ENCODE peak calls at places on chromosomes 11 and 22, in ten cellular contexts. One of them, this sample, is unnamed.

GRCh38 chr11:18526130-18526520 is 617 bp downstream of the TSG101 start:
- DNase-seq in KG1: no peak
- DNase-seq in Calu3: no peak
- DNase-seq in RPMI7951: no peak
- DNase-seq in aorta: no peak
- DNase-seq in sciatic nerve: no peak
- DNase-seq in activated T-helper 1 cell treated with Interleukin-2 at 50 U/mL for 16 hours: no peak
- DNase-seq in ACHN: peak; percentile 24
- DNase-seq in NCI-H526 treated with DMSO at 0.1 percent for 48 hours: no peak
- DNase-seq in NCI-H510A treated with DMSO at 0.1 percent for 48 hours: no peak
- DNase-seq in this sample: no peak

GRCh38 chr11:45285931-45286632 is at the start of gene SYT13:
- DNase-seq in NCI-H510A treated with DMSO at 0.1 percent for 48 hours: no peak
- DNase-seq in NCI-H526 treated with DMSO at 0.1 percent for 48 hours: peak; percentile 53
- DNase-seq in Calu3: peak; percentile 87
- DNase-seq in sciatic nerve: no peak
- DNase-seq in activated T-helper 1 cell treated with Interleukin-2 at 50 U/mL for 16 hours: no peak
- DNase-seq in ACHN: peak; percentile 26
- DNase-seq in RPMI7951: no peak
- DNase-seq in aorta: peak; percentile 79
- DNase-seq in KG1: no peak
- DNase-seq in this sample: peak; percentile 79

GRCh38 chr11:118106789-118107335 is 20.1 kb upstream of the SMIM35 start:
- DNase-seq in aorta: no peak
- DNase-seq in NCI-H526 treated with DMSO at 0.1 percent for 48 hours: no peak
- DNase-seq in sciatic nerve: peak; percentile 4
- DNase-seq in NCI-H510A treated with DMSO at 0.1 percent for 48 hours: no peak
- DNase-seq in activated T-helper 1 cell treated with Interleukin-2 at 50 U/mL for 16 hours: no peak
- DNase-seq in ACHN: peak; percentile 2
- DNase-seq in RPMI7951: no peak
- DNase-seq in KG1: no peak
- DNase-seq in Calu3: no peak
- DNase-seq in this sample: no peak

GRCh38 chr11:128407962-128408361 is 179.4 kb downstream of the ETS1 start:
- DNase-seq in aorta: no peak
- DNase-seq in ACHN: no peak
- DNase-seq in activated T-helper 1 cell treated with Interleukin-2 at 50 U/mL for 16 hours: no peak
- DNase-seq in RPMI7951: peak; percentile 95
- DNase-seq in KG1: no peak
- DNase-seq in sciatic nerve: no peak
- DNase-seq in Calu3: no peak
- DNase-seq in NCI-H526 treated with DMSO at 0.1 percent for 48 hours: no peak
- DNase-seq in NCI-H510A treated with DMSO at 0.1 percent for 48 hours: no peak
- DNase-seq in this sample: no peak

GRCh38 chr11:95585071-95585751 is 204.4 kb downstream of the FAM76B start:
- DNase-seq in Calu3: no peak
- DNase-seq in activated T-helper 1 cell treated with Interleukin-2 at 50 U/mL for 16 hours: no peak
- DNase-seq in aorta: no peak
- DNase-seq in NCI-H510A treated with DMSO at 0.1 percent for 48 hours: no peak
- DNase-seq in ACHN: no peak
- DNase-seq in sciatic nerve: no peak
- DNase-seq in RPMI7951: no peak
- DNase-seq in KG1: no peak
- DNase-seq in NCI-H526 treated with DMSO at 0.1 percent for 48 hours: no peak
- DNase-seq in this sample: no peak

GRCh38 chr11:2769779-2770555 is 70.2 kb upstream of the KCNQ1OT1 start:
- DNase-seq in NCI-H526 treated with DMSO at 0.1 percent for 48 hours: no peak
- DNase-seq in ACHN: no peak
- DNase-seq in NCI-H510A treated with DMSO at 0.1 percent for 48 hours: no peak
- DNase-seq in aorta: peak; percentile 55
- DNase-seq in activated T-helper 1 cell treated with Interleukin-2 at 50 U/mL for 16 hours: no peak
- DNase-seq in KG1: no peak
- DNase-seq in RPMI7951: no peak
- DNase-seq in Calu3: no peak
- DNase-seq in sciatic nerve: peak; percentile 39
- DNase-seq in this sample: no peak

GRCh38 chr11:62132188-62132587 is 8.4 kb downstream of the INCENP start:
- DNase-seq in KG1: no peak
- DNase-seq in aorta: peak; percentile 52
- DNase-seq in activated T-helper 1 cell treated with Interleukin-2 at 50 U/mL for 16 hours: no peak
- DNase-seq in sciatic nerve: no peak
- DNase-seq in NCI-H510A treated with DMSO at 0.1 percent for 48 hours: no peak
- DNase-seq in RPMI7951: peak; percentile 34
- DNase-seq in NCI-H526 treated with DMSO at 0.1 percent for 48 hours: no peak
- DNase-seq in ACHN: no peak
- DNase-seq in Calu3: no peak
- DNase-seq in this sample: no peak

GRCh38 chr11:69383372-69383771 is 89.4 kb downstream of the MYEOV start:
- DNase-seq in KG1: no peak
- DNase-seq in sciatic nerve: peak; percentile 32
- DNase-seq in NCI-H510A treated with DMSO at 0.1 percent for 48 hours: no peak
- DNase-seq in activated T-helper 1 cell treated with Interleukin-2 at 50 U/mL for 16 hours: no peak
- DNase-seq in NCI-H526 treated with DMSO at 0.1 percent for 48 hours: no peak
- DNase-seq in Calu3: no peak
- DNase-seq in ACHN: no peak
- DNase-seq in aorta: no peak
- DNase-seq in RPMI7951: no peak
- DNase-seq in this sample: peak; percentile 32

GRCh38 chr11:112227002-112227401 is 774 bp downstream of the PTS start:
- DNase-seq in aorta: no peak
- DNase-seq in RPMI7951: peak; percentile 38
- DNase-seq in ACHN: peak; percentile 27
- DNase-seq in Calu3: no peak
- DNase-seq in sciatic nerve: no peak
- DNase-seq in KG1: no peak
- DNase-seq in activated T-helper 1 cell treated with Interleukin-2 at 50 U/mL for 16 hours: no peak
- DNase-seq in NCI-H526 treated with DMSO at 0.1 percent for 48 hours: peak; percentile 69
- DNase-seq in NCI-H510A treated with DMSO at 0.1 percent for 48 hours: peak; percentile 19
- DNase-seq in this sample: no peak

GRCh38 chr22:33049125-33049729 is 9.0 kb downstream of the SYN3 start:
- DNase-seq in NCI-H526 treated with DMSO at 0.1 percent for 48 hours: no peak
- DNase-seq in ACHN: peak; percentile 52
- DNase-seq in Calu3: peak; percentile 78
- DNase-seq in sciatic nerve: peak; percentile 86
- DNase-seq in activated T-helper 1 cell treated with Interleukin-2 at 50 U/mL for 16 hours: no peak
- DNase-seq in KG1: peak; percentile 19
- DNase-seq in NCI-H510A treated with DMSO at 0.1 percent for 48 hours: peak; percentile 18
- DNase-seq in aorta: peak; percentile 85
- DNase-seq in RPMI7951: peak; percentile 56
- DNase-seq in this sample: peak; percentile 66

GRCh38 chr22:39732625-39733024 is 160.9 kb downstream of the ENTHD1 start:
- DNase-seq in NCI-H526 treated with DMSO at 0.1 percent for 48 hours: no peak
- DNase-seq in activated T-helper 1 cell treated with Interleukin-2 at 50 U/mL for 16 hours: no peak
- DNase-seq in Calu3: no peak
- DNase-seq in aorta: no peak
- DNase-seq in KG1: no peak
- DNase-seq in RPMI7951: no peak
- DNase-seq in ACHN: no peak
- DNase-seq in NCI-H510A treated with DMSO at 0.1 percent for 48 hours: no peak
- DNase-seq in sciatic nerve: no peak
- DNase-seq in this sample: no peak